ENCODE peak calls at places on chromosomes 5 and 9, in nine cellular contexts. T, Z, X, I, R, P, M, N and S are unnamed samples.

GRCh38 chr9:107737987-107738743 is 248.6 kb upstream of the KLF4 start:
- DNase-seq in I (peak; percentile 73), T (peak; percentile 89), M (peak; percentile 94), P (peak; percentile 91), N (peak; percentile 96), Z (peak; percentile 85), R (no peak), X (no peak), S (no peak)

GRCh38 chr9:110104201-110104845 is 103.6 kb downstream of the C9orf152 start:
- DNase-seq in R (no peak), M (no peak), T (peak; percentile 67), N (no peak), I (no peak), Z (no peak), X (peak; percentile 37), P (no peak), S (no peak)

GRCh38 chr9:74281674-74282073 is 215.5 kb upstream of the RORB start:
- DNase-seq in M (no peak), R (no peak), N (no peak), Z (no peak), P (no peak), T (no peak), I (no peak), X (no peak), S (no peak)

GRCh38 chr9:35510745-35511428 is 21.0 kb downstream of the RUSC2 start:
- DNase-seq in I (peak; percentile 83), R (no peak), P (peak; percentile 50), X (no peak), N (peak; percentile 95), Z (peak; percentile 96), T (peak; percentile 99), M (peak; percentile 98), S (no peak)

GRCh38 chr5:180889366-180889765 is 9.6 kb upstream of the BTNL8 start:
- DNase-seq in X (no peak), I (no peak), M (no peak), Z (no peak), R (no peak), P (no peak), N (no peak), T (no peak), S (no peak)

GRCh38 chr5:95822408-95823240 is at the start of gene GLRX:
- DNase-seq in N (peak; percentile 85), M (peak; percentile 89), P (peak; percentile 86), X (no peak), T (peak; percentile 85), Z (no peak), R (no peak), I (peak; percentile 67), S (peak; percentile 54)

GRCh38 chr5:55636177-55636576 is 75.9 kb downstream of the SLC38A9 start:
- DNase-seq in P (no peak), T (peak; percentile 35), Z (no peak), X (no peak), M (no peak), R (no peak), N (no peak), I (no peak), S (no peak)

GRCh38 chr9:87665516-87665915 is 60.4 kb upstream of the CTSL start:
- DNase-seq in P (no peak), N (peak; percentile 61), T (no peak), Z (no peak), R (no peak), X (no peak), M (no peak), I (no peak), S (no peak)

GRCh38 chr5:2985718-2986117 is 234.2 kb upstream of the IRX2 start:
- DNase-seq in T (no peak), R (no peak), I (no peak), P (no peak), M (no peak), N (no peak), Z (no peak), X (peak; percentile 73), S (no peak)

GRCh38 chr9:136147890-136148714 is 29.4 kb upstream of the TMEM250 start:
- DNase-seq in R (no peak), Z (no peak), I (no peak), M (no peak), X (peak; percentile 65), P (no peak), T (no peak), N (no peak), S (no peak)

GRCh38 chr9:115015018-115015635 is 84.7 kb upstream of the TNFSF8 start:
- DNase-seq in X (no peak), R (no peak), Z (no peak), I (no peak), M (no peak), T (peak; percentile 84), P (peak; percentile 40), N (no peak), S (no peak)

GRCh38 chr5:72015103-72015548 is 92.1 kb upstream of the MAP1B start:
- DNase-seq in X (no peak), T (peak; percentile 99), N (no peak), P (peak; percentile 93), I (peak; percentile 20), R (no peak), M (no peak), Z (peak; percentile 65), S (no peak)

GRCh38 chr9:19922476-19923118 is 133.8 kb upstream of the SLC24A2 start:
- DNase-seq in P (peak; percentile 51), M (peak; percentile 10), R (no peak), X (peak; percentile 72), I (no peak), N (no peak), T (peak; percentile 84), Z (no peak), S (no peak)

GRCh38 chr9:106878943-106879916 is 16.3 kb downstream of the ZNF462 start:
- DNase-seq in N (peak; percentile 90), M (peak; percentile 72), R (no peak), X (peak; percentile 62), I (peak; percentile 78), P (peak; percentile 90), T (peak; percentile 95), Z (peak; percentile 85), S (no peak)

GRCh38 chr9:16721972-16722371 is 148.5 kb downstream of the BNC2 start:
- DNase-seq in P (no peak), T (peak; percentile 93), M (no peak), Z (no peak), N (no peak), I (peak; percentile 90), X (peak; percentile 28), R (no peak), S (no peak)

GRCh38 chr5:65854931-65855330 is 71.4 kb upstream of the ERBIN start:
- DNase-seq in Z (no peak), T (no peak), M (peak; percentile 52), X (no peak), N (no peak), R (no peak), P (no peak), I (no peak), S (no peak)

GRCh38 chr5:134435525-134435924 is 23.8 kb upstream of the CDKN2AIPNL start:
- DNase-seq in T (no peak), P (peak; percentile 96), M (no peak), Z (no peak), X (no peak), I (no peak), R (no peak), N (no peak), S (peak; percentile 55)

GRCh38 chr5:172881691-172882370 is 47.8 kb downstream of the ERGIC1 start:
- DNase-seq in T (peak; percentile 58), X (no peak), P (no peak), R (no peak), M (no peak), N (no peak), I (no peak), Z (no peak), S (peak; percentile 97)

GRCh38 chr9:89593776-89594427 is 10.9 kb upstream of the GADD45G start:
- DNase-seq in M (no peak), P (peak; percentile 31), I (no peak), Z (no peak), N (no peak), T (peak; percentile 48), R (peak; percentile 37), X (no peak), S (no peak)

GRCh38 chr5:14250094-14250777 is 107.1 kb downstream of the TRIO start:
- DNase-seq in N (peak; percentile 89), T (peak; percentile 88), R (no peak), I (peak; percentile 89), X (peak; percentile 60), Z (peak; percentile 48), P (peak; percentile 68), M (no peak), S (no peak)

GRCh38 chr9:91734371-91734981 is 215.6 kb downstream of the ROR2 start:
- DNase-seq in N (peak; percentile 91), M (no peak), X (no peak), Z (no peak), P (peak; percentile 14), T (peak; percentile 75), I (peak; percentile 83), R (peak; percentile 36), S (no peak)

GRCh38 chr5:38616061-38616460 is 59.6 kb upstream of the LIFR start:
- DNase-seq in M (peak; percentile 86), P (no peak), T (peak; percentile 79), R (no peak), Z (peak; percentile 70), X (no peak), I (no peak), N (no peak), S (no peak)